ENCODE peak calls at places on chromosomes 3 and 15, in four cellular contexts. F is IMR-90, Q is aorta, Z is lower lobe of right lung. I is an unnamed sample. For H3K4me1 and H3K27me3, the result is how much of the 10 kb centered on the place peaks cover.

GRCh38 chr3:78856164-78856563 is 911.6 kb downstream of the ROBO1 start:
- DNase-seq in F (no peak), Q (no peak), Z (no peak), I (no peak)

GRCh38 chr3:138132239-138132638 is at the start of gene A4GNT:
- DNase-seq in F (no peak), Q (no peak), Z (no peak), I (no peak)

GRCh38 chr15:79007066-79007465 is 62.2 kb upstream of the CTSH start:
- DNase-seq in F (peak), Q (peak), Z (peak), I (no peak)

GRCh38 chr3:194103475-194103874 is 32.5 kb upstream of the HES1 start:
- DNase-seq in F (no peak), Q (no peak), Z (no peak), I (peak)

GRCh38 chr3:132645058-132645457 is 14.6 kb downstream of the ACAD11 start:
- DNase-seq in F (no peak), Q (no peak), Z (no peak), I (no peak)

GRCh38 chr15:77579498-77580188 is 53.1 kb downstream of the LINGO1 start:
- DNase-seq in F (no peak), Q (no peak), Z (no peak), I (no peak)

GRCh38 chr15:80832676-80833075 is 53.5 kb downstream of the CEMIP start:
- DNase-seq in F (no peak), Q (no peak), Z (no peak), I (no peak)

GRCh38 chr3:60839242-60839641 is 412.0 kb downstream of the FHIT start:
- DNase-seq in F (no peak), Q (no peak), Z (no peak), I (no peak)

GRCh38 chr15:85404156-85404921 is 23.9 kb downstream of the AKAP13 start:
- DNase-seq in F (no peak), Q (no peak), Z (no peak), I (no peak)

GRCh38 chr3:87167634-87168456 is 59.3 kb upstream of the CHMP2B start:
- DNase-seq in F (peak), Q (no peak), Z (no peak), I (no peak)

GRCh38 chr3:901953-902778 is 190.7 kb upstream of the CNTN6 start:
- DNase-seq in F (no peak), Q (no peak), Z (no peak), I (no peak)

GRCh38 chr15:38793181-38793580 is 228.6 kb upstream of the RASGRP1 start:
- DNase-seq in F (no peak), Q (no peak), Z (no peak), I (no peak)

GRCh38 chr3:112405845-112406244 is 72.9 kb downstream of the CD200 start:
- DNase-seq in F (peak), Q (no peak), Z (no peak), I (no peak)

GRCh38 chr3:189148090-189148507 is 23.7 kb upstream of the TPRG1 start:
- DNase-seq in F (peak), Q (peak), Z (no peak), I (peak)

GRCh38 chr15:98164986-98165385 is 204.5 kb downstream of the ARRDC4 start:
- DNase-seq in F (no peak), Q (no peak), Z (no peak), I (no peak)
- H3K4me3 ChIP-seq in F (no peak), Q (no peak), Z (no peak), I (no peak)

DNA sequence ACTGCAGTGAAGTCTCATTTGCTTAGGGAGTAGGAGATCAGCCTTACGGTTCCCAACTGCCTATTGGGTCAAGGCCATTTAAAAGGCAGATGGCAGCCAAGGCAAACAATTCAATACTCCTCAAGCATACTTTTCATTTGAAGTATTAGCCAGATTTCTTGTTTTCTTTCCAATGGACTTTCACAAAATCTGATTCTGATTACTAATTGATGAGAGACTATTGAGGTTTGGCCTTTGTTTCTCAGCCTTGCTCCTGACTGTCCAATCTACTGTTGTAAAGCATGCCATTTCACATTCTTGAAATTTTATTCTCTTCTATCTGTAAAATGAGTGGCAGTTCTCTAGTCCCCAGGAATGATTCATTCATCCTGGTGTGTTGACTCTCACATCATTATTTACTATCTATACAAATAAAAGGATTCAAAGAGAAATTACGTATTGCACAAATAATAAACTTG is 166.2 kb upstream of the TGFBR2 start:
- DNase-seq in F (no peak), Q (no peak), Z (no peak), I (no peak)
- H3K4me1 ChIP-seq in F (under half), Q (under half), Z (under half), I (under half)

GRCh38 chr15:75232826-75233503 is 25.2 kb upstream of the GOLGA6C start:
- DNase-seq in F (no peak), Q (no peak), Z (no peak), I (no peak)

GRCh38 chr15:75230524-75231371 is 27.4 kb upstream of the GOLGA6C start:
- DNase-seq in F (no peak), Q (no peak), Z (no peak), I (no peak)

GRCh38 chr15:75233504-75234190 is 24.5 kb upstream of the GOLGA6C start:
- DNase-seq in F (no peak), Q (no peak), Z (no peak), I (no peak)

GRCh38 chr15:75232252-75232813 is 25.8 kb upstream of the GOLGA6C start:
- DNase-seq in F (no peak), Q (no peak), Z (no peak), I (no peak)

GRCh38 chr15:75231836-75232235 is 26.3 kb upstream of the GOLGA6C start:
- DNase-seq in F (no peak), Q (no peak), Z (no peak), I (no peak)
- H3K27me3 ChIP-seq in F (half or more), Q (under half), Z (under half), I (under half)

GRCh38 chr15:26937134-26937533 is 33.8 kb upstream of the GABRG3 start:
- DNase-seq in F (no peak), Q (no peak), Z (no peak), I (no peak)
- H3K4me3 ChIP-seq in F (no peak), Q (no peak), Z (no peak), I (no peak)

GRCh38 chr3:195156286-195156890 is 114.6 kb downstream of the XXYLT1 start:
- DNase-seq in F (no peak), Q (no peak), Z (no peak), I (no peak)

GRCh38 chr3:195153653-195154052 is 117.3 kb downstream of the XXYLT1 start:
- DNase-seq in F (peak), Q (no peak), Z (no peak), I (no peak)

GRCh38 chr3:195155842-195156241 is 115.1 kb downstream of the XXYLT1 start:
- DNase-seq in F (peak), Q (no peak), Z (no peak), I (no peak)

GRCh38 chr3:195154111-195154791 is 116.7 kb downstream of the XXYLT1 start:
- DNase-seq in F (peak), Q (no peak), Z (no peak), I (no peak)

DNA sequence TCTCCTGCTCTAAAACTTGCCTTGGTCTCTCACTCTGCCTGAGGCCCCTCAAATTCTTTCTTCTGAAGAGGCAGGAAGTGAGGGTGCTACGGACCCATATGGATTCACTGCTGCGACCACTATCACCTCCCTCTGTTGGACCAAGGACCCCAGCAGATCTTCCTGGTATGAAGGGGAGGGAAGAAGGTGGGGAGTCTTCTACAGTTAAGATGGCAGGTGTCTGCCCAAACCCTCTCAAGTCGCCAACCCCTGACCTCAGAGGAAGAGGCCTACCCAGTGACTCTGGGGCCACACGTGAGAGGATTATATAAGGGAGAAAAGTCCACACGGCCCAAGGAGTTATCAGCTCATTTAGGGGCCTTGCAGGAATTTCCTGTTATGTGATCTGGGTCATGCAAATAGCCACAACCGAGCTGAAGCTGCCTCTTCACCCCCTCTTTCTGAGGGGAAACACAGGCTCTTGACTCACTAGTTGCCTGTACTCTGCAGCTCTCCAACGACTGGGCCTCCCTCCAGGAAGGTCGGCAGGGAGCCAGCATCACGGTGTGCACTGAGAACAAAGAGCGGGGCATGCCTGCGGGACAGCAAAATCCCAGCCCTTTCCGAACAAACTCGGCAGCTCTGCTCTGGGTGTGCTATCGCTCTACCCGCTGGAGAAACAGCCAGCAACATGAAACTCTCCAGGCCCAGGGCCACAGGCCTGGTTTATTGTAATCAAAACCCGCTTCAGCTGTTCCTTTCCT is 116.0 kb downstream of the XXYLT1 start:
- DNase-seq in F (peak), Q (peak), Z (peak), I (no peak)
- H3K4me1 ChIP-seq in F (under half), Q (under half), Z (half or more), I (under half)

GRCh38 chr3:181727122-181728036 is 15.7 kb downstream of the SOX2 start:
- DNase-seq in F (no peak), Q (no peak), Z (no peak), I (no peak)
- H3K27me3 ChIP-seq in F (under half), Q (under half), Z (half or more), I (half or more)